ENCODE peak calls at places on chromosome 7, in seven cellular contexts. K, Y, G, X, Z, O and V are unnamed samples.

GRCh38 chr7:63042730-63043511 is 955.7 kb upstream of the ZNF722 start:
- DNase-seq in K (no peak), X (no peak), Z (no peak), O (no peak), G (no peak), Y (no peak), V (no peak)

GRCh38 chr7:92648082-92648481 is 57.9 kb upstream of the FAM133B start:
- DNase-seq in G (no peak), K (no peak), X (no peak), O (no peak), Y (no peak), Z (no peak), V (no peak)

GRCh38 chr7:102874966-102875365 is 37.8 kb upstream of the LRRC17 start:
- DNase-seq in G (no peak), X (no peak), Z (peak; percentile 40), O (no peak), K (no peak), Y (no peak), V (no peak)

GRCh38 chr7:159019111-159019510 is 125.6 kb downstream of the VIPR2 start:
- DNase-seq in Y (no peak), Z (no peak), X (no peak), K (no peak), G (no peak), O (no peak), V (no peak)

GRCh38 chr7:64886956-64887545 is 16.0 kb upstream of the ZNF273 start:
- DNase-seq in K (no peak), O (no peak), G (peak; percentile 5), Z (no peak), X (no peak), Y (no peak), V (no peak)

GRCh38 chr7:5553298-5553877 is 129.8 kb upstream of the TNRC18 start:
- DNase-seq in O (no peak), K (no peak), Z (no peak), G (no peak), X (no peak), Y (no peak), V (peak; percentile 99)

GRCh38 chr7:64555046-64555445 is 7.8 kb downstream of the ZNF680 start:
- DNase-seq in Y (no peak), K (no peak), G (no peak), Z (no peak), X (no peak), O (no peak), V (no peak)

GRCh38 chr7:8131694-8132605 is 130.0 kb downstream of the ICA1 start:
- DNase-seq in Z (no peak), Y (no peak), O (no peak), X (peak; percentile 34), K (no peak), G (no peak), V (no peak)

GRCh38 chr7:48938539-48938938 is 14.2 kb downstream of the CDC14C start:
- DNase-seq in O (no peak), Y (no peak), K (no peak), G (no peak), X (no peak), Z (no peak), V (no peak)

GRCh38 chr7:122802211-122802833 is 83.9 kb downstream of the CADPS2 start:
- DNase-seq in G (peak; percentile 34), Y (no peak), O (no peak), X (peak; percentile 65), K (no peak), Z (no peak), V (no peak)

GRCh38 chr7:139731802-139732470 is 45.9 kb downstream of the HIPK2 start:
- DNase-seq in X (peak; percentile 38), Y (no peak), O (no peak), K (peak; percentile 83), G (no peak), Z (peak; percentile 95), V (peak; percentile 82)

GRCh38 chr7:93558705-93559614 is 15.6 kb downstream of the CALCR start:
- DNase-seq in G (no peak), Z (no peak), K (no peak), Y (no peak), O (no peak), X (peak; percentile 56), V (no peak)

GRCh38 chr7:103766630-103767029 is 222.8 kb downstream of the RELN start:
- DNase-seq in Z (no peak), G (no peak), O (no peak), X (no peak), Y (no peak), K (no peak), V (no peak)

GRCh38 chr7:50112250-50112649 is 19.2 kb upstream of the ZPBP start:
- DNase-seq in Y (no peak), X (no peak), K (no peak), Z (no peak), G (no peak), O (no peak), V (no peak)

GRCh38 chr7:70573202-70573810 is 558.6 kb upstream of the GALNT17 start:
- DNase-seq in X (no peak), G (no peak), Y (peak; percentile 86), Z (no peak), O (no peak), K (no peak), V (no peak)

DNA sequence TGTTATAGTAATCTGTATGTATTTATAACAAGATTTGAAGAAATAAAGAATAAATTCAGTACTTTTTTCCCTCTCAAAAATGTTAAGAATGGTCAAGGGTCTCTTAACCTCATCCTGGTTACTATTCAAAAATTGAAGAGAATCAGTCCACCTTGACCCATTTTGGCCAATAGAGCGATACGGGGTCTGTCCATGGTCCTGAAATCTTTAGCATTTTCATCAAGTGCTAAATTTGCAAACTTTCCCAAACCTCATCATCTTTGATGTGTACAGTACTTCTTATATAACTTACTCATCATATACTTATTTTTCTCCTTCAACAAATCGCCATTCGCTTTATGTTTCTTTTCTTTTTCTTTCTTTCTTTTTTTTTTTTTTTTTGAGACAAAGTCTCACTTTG is 23.6 kb downstream of the TMEM178B start:
- DNase-seq in Z (no peak), Y (peak; percentile 56), G (no peak), K (peak; percentile 5), O (no peak), X (peak; percentile 37), V (peak; percentile 53)
- H2AK5ac ChIP-seq in Z (no peak overlapping the region), Y (no peak overlapping the region), G (no peak overlapping the region), K (no peak overlapping the region), O (no peak overlapping the region), X (no peak overlapping the region), V (no peak overlapping the region)

GRCh38 chr7:75642810-75643486 is 95.8 kb downstream of the HIP1 start:
- DNase-seq in Y (no peak), K (peak; percentile 66), G (peak; percentile 76), Z (peak; percentile 65), O (no peak), X (peak; percentile 88), V (peak; percentile 90)

GRCh38 chr7:75639071-75639892 is 99.5 kb downstream of the HIP1 start:
- DNase-seq in Z (peak; percentile 65), X (peak; percentile 78), O (no peak), Y (peak; percentile 86), K (peak; percentile 22), G (peak; percentile 78), V (no peak)

GRCh38 chr7:75638607-75639070 is 100.1 kb downstream of the HIP1 start:
- DNase-seq in G (peak; percentile 60), K (peak; percentile 26), Y (peak; percentile 63), X (peak; percentile 78), Z (peak; percentile 53), O (no peak), V (peak; percentile 48)

GRCh38 chr7:75639893-75640600 is 98.7 kb downstream of the HIP1 start:
- DNase-seq in K (no peak), Z (no peak), O (no peak), G (peak; percentile 38), X (peak; percentile 23), Y (no peak), V (no peak)

GRCh38 chr7:75637854-75638606 is 100.7 kb downstream of the HIP1 start:
- DNase-seq in O (no peak), Y (no peak), Z (no peak), K (no peak), G (no peak), X (peak; percentile 27), V (no peak)
- H3K9ac ChIP-seq in O (peak overlapping the region; percentile 57), Y (peak overlapping the region; percentile 97), Z (peak overlapping the region; percentile 33), K (peak overlapping the region; percentile 55), G (peak overlapping the region; percentile 88), X (peak overlapping the region; percentile 99), V (peak overlapping the region; percentile 45)

DNA sequence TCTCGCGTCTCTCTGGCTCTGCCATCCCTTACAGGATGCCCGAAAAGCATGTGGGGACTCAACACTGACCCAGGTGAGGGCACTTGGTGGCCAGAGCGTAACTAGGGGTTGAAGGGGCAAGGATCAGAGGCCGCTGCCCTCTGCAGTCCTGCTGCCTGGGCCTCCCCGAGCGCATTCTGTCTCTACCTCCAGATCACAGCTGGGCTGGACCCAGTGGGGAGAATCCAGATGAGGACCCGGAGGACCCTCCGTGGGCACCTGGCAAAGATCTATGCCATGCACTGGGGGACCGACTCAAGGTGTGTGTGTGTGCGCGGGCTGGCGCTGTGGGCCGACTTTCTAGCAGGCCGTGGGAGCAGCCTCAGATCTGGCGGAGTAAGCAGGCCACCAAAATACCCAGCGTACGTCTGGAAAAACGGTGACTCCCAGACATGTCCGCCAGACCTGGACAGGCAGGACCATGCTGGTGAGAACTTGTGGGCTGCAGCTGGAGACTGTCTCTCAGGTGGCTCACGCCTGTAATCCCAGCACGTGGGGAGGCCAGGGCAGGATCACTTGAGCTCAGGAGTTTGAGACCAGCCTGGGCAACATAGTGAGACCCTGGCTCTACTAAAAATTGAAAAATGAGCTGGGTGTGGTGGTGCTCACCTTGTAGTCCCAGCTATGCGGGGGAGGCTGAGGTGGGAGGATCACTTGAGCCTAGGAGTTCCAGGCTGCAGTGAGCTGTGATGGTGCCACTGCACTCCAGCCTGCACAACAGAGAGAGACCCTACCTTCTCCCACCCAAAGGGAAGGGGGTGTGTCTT is 3.2 kb downstream of the GNB2 start:
- DNase-seq in K (no peak), X (no peak), Z (no peak), O (no peak), G (no peak), Y (no peak), V (no peak)
- H2AK5ac ChIP-seq in K (peak overlapping the region; percentile 64), X (no peak overlapping the region), Z (no peak overlapping the region), O (peak overlapping the region; percentile 94), G (no peak overlapping the region), Y (no peak overlapping the region), V (no peak overlapping the region)

DNA sequence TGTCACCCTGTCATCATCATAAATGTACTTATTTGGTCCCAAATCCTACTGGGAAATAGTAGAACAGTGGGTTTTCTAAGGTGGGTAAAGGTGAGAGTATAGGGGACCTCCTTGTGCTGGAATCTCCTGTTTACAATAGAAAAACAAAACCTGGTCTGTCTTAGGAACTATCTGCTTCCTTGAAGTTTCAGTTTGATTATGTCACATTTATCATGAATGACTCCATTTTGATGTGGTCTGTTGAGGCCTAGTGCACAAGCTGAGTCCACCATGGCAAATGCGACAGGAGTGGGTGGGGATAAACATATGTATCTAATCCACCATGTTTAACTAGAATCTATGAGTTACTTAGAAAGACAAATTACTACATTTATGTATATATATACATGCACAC is 13.0 kb upstream of the REPIN1 start:
- DNase-seq in X (no peak), G (no peak), O (no peak), Y (no peak), K (no peak), Z (no peak), V (no peak)
- H3K9ac ChIP-seq in X (no peak overlapping the region), G (no peak overlapping the region), O (no peak overlapping the region), Y (no peak overlapping the region), K (no peak overlapping the region), Z (no peak overlapping the region), V (no peak overlapping the region)